ENCODE peak calls at places on chromosomes 16 and 17, in seven cellular contexts. V, U, C, K, G, W and F are unnamed samples.
A peak's percentile ranks its signal among the peaks of the same experiment; 100 is the strongest.

GRCh38 chr16:73743665-73744496 is 552.7 kb upstream of the PSMD7 start:
- DNase-seq in G (peak; percentile 54), K (peak; percentile 65), W (no peak), V (no peak), C (no peak), U (no peak), F (no peak)

GRCh38 chr17:27674335-27674734 is 43.3 kb downstream of the LGALS9 start:
- DNase-seq in G (no peak), C (no peak), K (peak; percentile 42), U (no peak), V (no peak), W (no peak), F (no peak)

GRCh38 chr16:84497836-84498610 is 6.4 kb downstream of the MEAK7 start:
- DNase-seq in U (no peak), V (no peak), G (no peak), W (no peak), C (no peak), K (peak; percentile 7), F (no peak)

GRCh38 chr17:142876-143784 is 5.8 kb downstream of the SCGB1C2 start:
- DNase-seq in U (peak; percentile 0), V (no peak), C (no peak), W (no peak), G (no peak), K (no peak), F (no peak)

GRCh38 chr16:53893731-53894435 is 189.9 kb downstream of the FTO start:
- DNase-seq in K (no peak), G (no peak), U (no peak), C (no peak), V (peak; percentile 32), W (peak; percentile 76), F (no peak)

GRCh38 chr17:19727466-19728113 is 11.2 kb upstream of the SLC47A2 start:
- DNase-seq in V (peak; percentile 38), G (no peak), K (no peak), W (peak; percentile 71), C (no peak), U (no peak), F (no peak)

GRCh38 chr17:27997522-27997921 is 45.0 kb upstream of the NLK start:
- DNase-seq in C (no peak), V (no peak), W (no peak), G (no peak), K (no peak), U (no peak), F (no peak)

GRCh38 chr17:5380491-5381135 is 38.8 kb downstream of the NUP88 start:
- DNase-seq in W (peak; percentile 6), G (no peak), K (no peak), C (no peak), U (no peak), V (no peak), F (no peak)

GRCh38 chr17:7552621-7553051 is 3.8 kb downstream of the TNFSF12 start:
- DNase-seq in K (no peak), V (no peak), W (no peak), C (no peak), U (no peak), G (no peak), F (no peak)

GRCh38 chr16:86085161-86085611 is 186.2 kb downstream of the IRF8 start:
- DNase-seq in G (no peak), V (no peak), W (no peak), K (peak; percentile 36), C (no peak), U (no peak), F (no peak)

GRCh38 chr16:85113913-85114312 is 1.6 kb upstream of the CIBAR2 start:
- DNase-seq in G (no peak), C (no peak), W (no peak), K (no peak), U (no peak), V (no peak), F (no peak)

GRCh38 chr17:47287639-47288038 is 34.0 kb downstream of the ITGB3 start:
- DNase-seq in C (no peak), K (no peak), G (no peak), W (no peak), U (no peak), V (no peak), F (no peak)

GRCh38 chr17:81057079-81057730 is 22.3 kb downstream of the BAIAP2 start:
- DNase-seq in V (no peak), K (peak; percentile 78), W (peak; percentile 65), U (no peak), G (peak; percentile 43), C (peak; percentile 61), F (no peak)

GRCh38 chr17:34781571-34782108 is 179.6 kb downstream of the CCT6B start:
- DNase-seq in W (peak; percentile 19), V (no peak), U (no peak), C (no peak), G (peak; percentile 68), K (no peak), F (no peak)

GRCh38 chr16:30187971-30188561 is 4.7 kb downstream of the CORO1A start:
- DNase-seq in C (no peak), V (no peak), G (no peak), W (no peak), U (no peak), K (no peak), F (no peak)

GRCh38 chr16:28181557-28181914 is 30.2 kb downstream of the XPO6 start:
- DNase-seq in U (no peak), G (no peak), K (peak; percentile 58), V (peak; percentile 93), C (no peak), W (peak; percentile 89), F (no peak)

GRCh38 chr16:88464447-88465318 is 11.6 kb downstream of the ZFPM1 start:
- DNase-seq in U (no peak), C (no peak), G (no peak), K (no peak), V (no peak), W (no peak), F (no peak)

GRCh38 chr17:12388206-12388605 is 277.5 kb upstream of the MYOCD start:
- DNase-seq in V (no peak), G (no peak), U (no peak), W (peak; percentile 41), K (no peak), C (no peak), F (no peak)

GRCh38 chr16:13645525-13645924 is 274.4 kb upstream of the ERCC4 start:
- DNase-seq in V (no peak), C (no peak), W (no peak), G (no peak), U (no peak), K (no peak), F (no peak)
- TF ChIP-seq CTCF in V (no peak), C (no peak), W (no peak), G (no peak), U (no peak), K (no peak), F (no peak)

GRCh38 chr17:76537578-76538280 is at the start of gene CYGB:
- DNase-seq in V (no peak), W (no peak), C (peak; percentile 40), U (no peak), K (peak; percentile 89), G (peak; percentile 70), F (no peak)

GRCh38 chr17:76538941-76539340 is 903 bp upstream of the PRCD start:
- DNase-seq in V (no peak), C (no peak), G (no peak), K (no peak), W (no peak), U (no peak), F (no peak)

GRCh38 chr17:76540381-76541300 is 797 bp downstream of the PRCD start:
- DNase-seq in C (peak; percentile 96), V (peak; percentile 83), W (peak; percentile 93), U (peak; percentile 86), K (peak; percentile 100), G (peak; percentile 96), F (no peak)

GRCh38 chr17:76538281-76538931 is 897 bp upstream of the CYGB start:
- DNase-seq in C (no peak), W (no peak), U (no peak), V (no peak), K (peak; percentile 85), G (peak; percentile 64), F (no peak)

GRCh38 chr17:76539631-76540271 is at the start of gene PRCD:
- DNase-seq in U (no peak), V (no peak), K (peak; percentile 75), W (no peak), C (no peak), G (peak; percentile 47), F (no peak)
- TF ChIP-seq CTCF in U (peak; percentile 30), V (no peak), K (peak; percentile 63), W (no peak), C (no peak), G (peak; percentile 22), F (no peak)

GRCh38 chr16:733382-734207 is 6.7 kb downstream of the HAGHL start:
- DNase-seq in W (no peak), K (peak; percentile 76), G (peak; percentile 35), V (no peak), U (peak; percentile 23), C (peak; percentile 49), F (peak; percentile 36)
- TF ChIP-seq CTCF in W (peak; percentile 18), K (peak; percentile 63), G (peak; percentile 38), V (no peak), U (peak; percentile 40), C (peak; percentile 41), F (peak; percentile 18)

DNA sequence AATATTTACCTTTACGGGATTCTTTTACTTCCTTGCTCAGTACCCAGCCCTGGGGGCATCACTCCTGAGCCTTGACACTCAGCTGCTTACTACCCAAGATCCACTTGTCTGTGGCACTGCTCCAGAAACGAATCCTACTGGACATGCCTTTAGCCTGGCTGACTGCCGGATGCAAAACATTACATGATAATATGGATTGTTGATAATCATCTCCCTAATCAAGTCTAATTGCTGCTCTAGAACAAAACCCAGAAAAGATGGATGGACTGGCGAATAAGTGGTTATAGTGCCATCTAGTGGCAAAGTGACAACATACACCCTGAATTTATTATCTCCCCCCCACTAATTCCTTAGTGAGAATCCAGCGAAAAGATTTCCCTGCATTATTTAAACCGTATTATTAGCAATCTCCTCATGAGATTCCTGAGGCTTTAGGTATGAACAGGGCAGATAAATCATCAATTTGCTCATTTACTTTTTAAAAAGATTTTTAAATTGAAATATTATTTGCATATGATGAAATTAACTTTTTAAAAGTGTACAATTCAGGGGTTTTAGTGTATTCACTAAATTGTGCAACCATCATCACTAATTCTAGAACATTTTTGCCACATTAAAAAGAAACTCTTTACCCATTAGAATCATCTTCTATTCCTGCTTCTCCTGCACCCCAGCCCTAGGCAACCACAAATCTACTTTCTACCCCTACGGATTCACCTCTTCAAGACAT is 61.6 kb downstream of the RGS9 start:
- DNase-seq in V (peak; percentile 37), U (peak; percentile 20), W (peak; percentile 37), K (peak; percentile 70), G (peak; percentile 69), C (peak; percentile 68), F (no peak)
- TF ChIP-seq CTCF in V (peak; percentile 61), U (peak; percentile 92), W (peak; percentile 52), K (peak; percentile 88), G (peak; percentile 84), C (peak; percentile 66), F (peak; percentile 88)

GRCh38 chr16:75378616-75379015 is 54.7 kb downstream of the CFDP1 start:
- DNase-seq in U (no peak), K (no peak), W (no peak), V (no peak), C (no peak), G (no peak), F (no peak)
- TF ChIP-seq CTCF in U (no peak), K (no peak), W (no peak), V (no peak), C (no peak), G (no peak), F (no peak)